ENCODE peak calls at places on chromosomes 16 and 17, in seven cellular contexts. One of them, this sample, is unnamed.

GRCh38 chr17:10628756-10629155 is 28.4 kb downstream of the MYH3 start:
- DNase-seq in cardiac muscle cell: no peak
- DNase-seq in GM20000: no peak
- DNase-seq in AG10803: no peak
- DNase-seq in Calu3: no peak
- DNase-seq in transverse colon: no peak
- DNase-seq in fibroblast of villous mesenchyme: no peak
- DNase-seq in this sample: no peak

GRCh38 chr17:63356275-63356905 is 89.7 kb downstream of the CYB561 start:
- DNase-seq in cardiac muscle cell: no peak
- DNase-seq in fibroblast of villous mesenchyme: peak
- DNase-seq in Calu3: no peak
- DNase-seq in AG10803: peak
- DNase-seq in GM20000: no peak
- DNase-seq in transverse colon: no peak
- DNase-seq in this sample: no peak

GRCh38 chr17:213286-214105 is 32.0 kb upstream of the DOC2B start:
- DNase-seq in GM20000: no peak
- DNase-seq in AG10803: no peak
- DNase-seq in fibroblast of villous mesenchyme: no peak
- DNase-seq in Calu3: no peak
- DNase-seq in cardiac muscle cell: no peak
- DNase-seq in transverse colon: no peak
- DNase-seq in this sample: no peak

GRCh38 chr16:47358816-47359215 is 102.0 kb downstream of the ITFG1 start:
- DNase-seq in GM20000: no peak
- DNase-seq in cardiac muscle cell: no peak
- DNase-seq in transverse colon: no peak
- DNase-seq in fibroblast of villous mesenchyme: peak
- DNase-seq in Calu3: no peak
- DNase-seq in AG10803: no peak
- DNase-seq in this sample: no peak

GRCh38 chr16:66223176-66223780 is 143.2 kb upstream of the CDH5 start:
- DNase-seq in GM20000: no peak
- DNase-seq in cardiac muscle cell: no peak
- DNase-seq in AG10803: peak
- DNase-seq in Calu3: no peak
- DNase-seq in transverse colon: no peak
- DNase-seq in fibroblast of villous mesenchyme: no peak
- DNase-seq in this sample: no peak

GRCh38 chr17:63984206-63984605 is 11.5 kb upstream of the SCN4A start:
- DNase-seq in AG10803: peak
- DNase-seq in cardiac muscle cell: no peak
- DNase-seq in fibroblast of villous mesenchyme: peak
- DNase-seq in GM20000: no peak
- DNase-seq in transverse colon: no peak
- DNase-seq in Calu3: no peak
- DNase-seq in this sample: no peak

GRCh38 chr17:75131278-75132017 is at the start of gene NT5C:
- DNase-seq in GM20000: peak
- DNase-seq in AG10803: peak
- DNase-seq in cardiac muscle cell: peak
- DNase-seq in transverse colon: peak
- DNase-seq in Calu3: peak
- DNase-seq in fibroblast of villous mesenchyme: peak
- DNase-seq in this sample: peak

GRCh38 chr16:79767597-79768280 is 167.2 kb upstream of the MAF start:
- DNase-seq in AG10803: peak
- DNase-seq in transverse colon: peak
- DNase-seq in Calu3: peak
- DNase-seq in cardiac muscle cell: no peak
- DNase-seq in GM20000: no peak
- DNase-seq in fibroblast of villous mesenchyme: peak
- DNase-seq in this sample: no peak

GRCh38 chr16:29804020-29804419 is 2.3 kb upstream of the MAZ start:
- DNase-seq in transverse colon: no peak
- DNase-seq in Calu3: no peak
- DNase-seq in fibroblast of villous mesenchyme: no peak
- DNase-seq in cardiac muscle cell: no peak
- DNase-seq in AG10803: no peak
- DNase-seq in GM20000: no peak
- DNase-seq in this sample: no peak

GRCh38 chr17:59840908-59841666 is 51.7 kb downstream of the TUBD1 start:
- DNase-seq in Calu3: no peak
- DNase-seq in AG10803: peak
- DNase-seq in GM20000: no peak
- DNase-seq in cardiac muscle cell: no peak
- DNase-seq in transverse colon: no peak
- DNase-seq in fibroblast of villous mesenchyme: peak
- DNase-seq in this sample: no peak

GRCh38 chr17:67629963-67630320 is 87.8 kb upstream of the NOL11 start:
- DNase-seq in Calu3: no peak
- DNase-seq in fibroblast of villous mesenchyme: peak
- DNase-seq in GM20000: peak
- DNase-seq in transverse colon: no peak
- DNase-seq in cardiac muscle cell: peak
- DNase-seq in AG10803: peak
- DNase-seq in this sample: no peak

GRCh38 chr16:11740567-11740966 is 2.1 kb downstream of the TXNDC11 start:
- DNase-seq in transverse colon: no peak
- DNase-seq in cardiac muscle cell: no peak
- DNase-seq in AG10803: no peak
- DNase-seq in GM20000: no peak
- DNase-seq in fibroblast of villous mesenchyme: no peak
- DNase-seq in Calu3: no peak
- DNase-seq in this sample: no peak

GRCh38 chr17:64084086-64084939 is 45.6 kb downstream of the ERN1 start:
- DNase-seq in cardiac muscle cell: no peak
- DNase-seq in transverse colon: peak
- DNase-seq in Calu3: peak
- DNase-seq in fibroblast of villous mesenchyme: peak
- DNase-seq in AG10803: peak
- DNase-seq in GM20000: no peak
- DNase-seq in this sample: no peak

GRCh38 chr17:40312893-40313659 is 4.1 kb downstream of the RARA start:
- DNase-seq in transverse colon: no peak
- DNase-seq in AG10803: no peak
- DNase-seq in cardiac muscle cell: no peak
- DNase-seq in Calu3: no peak
- DNase-seq in fibroblast of villous mesenchyme: peak
- DNase-seq in GM20000: peak
- DNase-seq in this sample: no peak

GRCh38 chr17:78031435-78031834 is 72.9 kb downstream of the TNRC6C start:
- DNase-seq in GM20000: no peak
- DNase-seq in fibroblast of villous mesenchyme: no peak
- DNase-seq in cardiac muscle cell: no peak
- DNase-seq in Calu3: no peak
- DNase-seq in AG10803: no peak
- DNase-seq in transverse colon: no peak
- DNase-seq in this sample: no peak

GRCh38 chr16:12801511-12802042 is 2.1 kb downstream of the CPPED1 start:
- DNase-seq in cardiac muscle cell: no peak
- DNase-seq in Calu3: no peak
- DNase-seq in transverse colon: peak
- DNase-seq in AG10803: peak
- DNase-seq in GM20000: peak
- DNase-seq in fibroblast of villous mesenchyme: peak
- DNase-seq in this sample: no peak

GRCh38 chr16:590165-590874 is 454 bp downstream of the RAB40C start:
- DNase-seq in Calu3: no peak
- DNase-seq in transverse colon: no peak
- DNase-seq in GM20000: no peak
- DNase-seq in AG10803: peak
- DNase-seq in cardiac muscle cell: peak
- DNase-seq in fibroblast of villous mesenchyme: peak
- DNase-seq in this sample: no peak

GRCh38 chr17:28745777-28746473 is 2.1 kb downstream of the TRAF4 start:
- DNase-seq in fibroblast of villous mesenchyme: no peak
- DNase-seq in GM20000: no peak
- DNase-seq in AG10803: no peak
- DNase-seq in cardiac muscle cell: no peak
- DNase-seq in transverse colon: peak
- DNase-seq in Calu3: peak
- DNase-seq in this sample: no peak

GRCh38 chr16:89707695-89708094 is 6.2 kb upstream of the SPATA2L start:
- DNase-seq in fibroblast of villous mesenchyme: no peak
- DNase-seq in GM20000: no peak
- DNase-seq in cardiac muscle cell: no peak
- DNase-seq in AG10803: no peak
- DNase-seq in Calu3: no peak
- DNase-seq in transverse colon: no peak
- DNase-seq in this sample: no peak
- TF ChIP-seq CTCF in fibroblast of villous mesenchyme: no peak
- TF ChIP-seq CTCF in GM20000: no peak
- TF ChIP-seq CTCF in cardiac muscle cell: no peak
- TF ChIP-seq CTCF in AG10803: no peak
- TF ChIP-seq CTCF in Calu3: no peak
- TF ChIP-seq CTCF in transverse colon: no peak
- TF ChIP-seq CTCF in this sample: no peak

GRCh38 chr17:47895856-47896671 is at the start of gene SP2:
- DNase-seq in cardiac muscle cell: peak
- DNase-seq in GM20000: peak
- DNase-seq in fibroblast of villous mesenchyme: peak
- DNase-seq in transverse colon: peak
- DNase-seq in Calu3: peak
- DNase-seq in AG10803: peak
- DNase-seq in this sample: peak
- TF ChIP-seq CTCF in cardiac muscle cell: no peak
- TF ChIP-seq CTCF in GM20000: no peak
- TF ChIP-seq CTCF in fibroblast of villous mesenchyme: peak
- TF ChIP-seq CTCF in transverse colon: no peak
- TF ChIP-seq CTCF in Calu3: no peak
- TF ChIP-seq CTCF in AG10803: no peak
- TF ChIP-seq CTCF in this sample: no peak

DNA sequence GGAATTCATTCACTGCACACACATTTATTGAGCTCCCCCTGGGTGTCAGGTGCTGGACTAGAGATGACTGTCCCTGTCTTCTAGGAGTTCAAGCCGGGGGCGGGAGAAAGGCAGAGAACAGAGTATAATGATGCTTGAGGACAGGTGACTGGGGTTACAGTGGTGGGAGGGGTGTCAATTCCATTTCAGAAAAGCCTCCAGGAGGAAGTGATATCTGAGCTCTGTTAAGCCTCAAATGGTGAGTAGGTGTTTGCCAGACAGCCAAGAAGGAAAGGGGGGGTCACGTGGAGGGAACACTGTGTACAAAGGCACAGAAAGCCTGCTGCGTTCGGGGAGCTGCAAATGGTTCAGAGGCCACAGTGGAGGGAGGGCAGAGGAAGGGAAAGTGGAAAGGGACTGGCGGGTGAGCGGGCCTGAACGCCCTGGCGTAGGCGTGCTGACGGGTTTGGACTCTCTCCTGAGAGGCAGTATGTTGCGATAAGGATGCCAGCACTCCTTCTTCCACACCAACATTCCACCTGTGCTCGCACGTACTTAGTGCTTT is 9.7 kb upstream of the NXPH3 start:
- DNase-seq in fibroblast of villous mesenchyme: peak
- DNase-seq in GM20000: no peak
- DNase-seq in Calu3: peak
- DNase-seq in AG10803: no peak
- DNase-seq in cardiac muscle cell: peak
- DNase-seq in transverse colon: peak
- DNase-seq in this sample: no peak
- TF ChIP-seq CTCF in fibroblast of villous mesenchyme: no peak
- TF ChIP-seq CTCF in GM20000: no peak
- TF ChIP-seq CTCF in Calu3: no peak
- TF ChIP-seq CTCF in AG10803: no peak
- TF ChIP-seq CTCF in cardiac muscle cell: no peak
- TF ChIP-seq CTCF in transverse colon: no peak
- TF ChIP-seq CTCF in this sample: no peak

GRCh38 chr17:48952904-48953303 is 8.3 kb upstream of the SNF8 start:
- DNase-seq in transverse colon: no peak
- DNase-seq in fibroblast of villous mesenchyme: no peak
- DNase-seq in GM20000: peak
- DNase-seq in cardiac muscle cell: no peak
- DNase-seq in Calu3: no peak
- DNase-seq in AG10803: no peak
- DNase-seq in this sample: no peak

GRCh38 chr17:48951572-48951971 is 6.9 kb upstream of the SNF8 start:
- DNase-seq in transverse colon: no peak
- DNase-seq in AG10803: no peak
- DNase-seq in fibroblast of villous mesenchyme: no peak
- DNase-seq in cardiac muscle cell: no peak
- DNase-seq in Calu3: no peak
- DNase-seq in GM20000: no peak
- DNase-seq in this sample: no peak

DNA sequence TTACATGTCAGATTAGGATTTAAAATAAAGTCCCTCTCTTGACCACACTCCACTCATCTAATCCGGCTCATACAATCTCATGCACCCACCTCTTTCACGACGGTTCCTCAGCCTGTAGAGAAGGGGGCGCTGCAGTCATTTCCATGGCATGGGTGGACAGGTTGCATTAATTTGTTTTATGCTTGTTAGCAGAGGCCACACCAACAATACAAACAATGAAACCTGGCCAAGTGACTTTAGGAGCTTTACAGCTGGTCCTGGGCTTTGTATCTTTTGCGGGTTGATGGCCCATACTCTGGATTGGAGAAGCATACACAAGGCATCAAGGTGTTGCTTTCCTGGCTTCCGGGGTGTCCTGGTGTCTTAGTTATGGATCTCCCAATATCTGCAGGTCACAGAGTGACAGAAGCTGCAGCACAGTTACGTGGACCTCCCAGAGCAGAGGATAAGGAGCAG is 9.7 kb upstream of the SNF8 start:
- DNase-seq in fibroblast of villous mesenchyme: peak
- DNase-seq in AG10803: peak
- DNase-seq in transverse colon: peak
- DNase-seq in cardiac muscle cell: peak
- DNase-seq in GM20000: no peak
- DNase-seq in Calu3: peak
- DNase-seq in this sample: no peak
- TF ChIP-seq CTCF in fibroblast of villous mesenchyme: peak
- TF ChIP-seq CTCF in AG10803: peak
- TF ChIP-seq CTCF in transverse colon: peak
- TF ChIP-seq CTCF in cardiac muscle cell: peak
- TF ChIP-seq CTCF in GM20000: no peak
- TF ChIP-seq CTCF in Calu3: peak
- TF ChIP-seq CTCF in this sample: no peak